ENCODE peak calls at places on chromosomes 11 and 22, in nine cellular contexts. S is uterus, T is left lung, I is IMR-90, H is tibial nerve, D is PC-3, J is body of pancreas, R is pancreas, Y is heart right ventricle. G is an unnamed sample. For H3K36me3, the result is how much of the 10 kb centered on the place peaks cover.

GRCh38 chr11:31940396-31941037 is 129.4 kb upstream of the PAX6 start:
- DNase-seq in T (no peak), S (no peak), H (no peak), D (no peak), I (peak), J (peak), Y (peak), R (no peak), G (peak)

GRCh38 chr11:45384711-45385241 is 98.6 kb upstream of the SYT13 start:
- DNase-seq in I (no peak), R (no peak), Y (no peak), H (no peak), T (no peak), J (no peak), D (no peak), S (no peak), G (no peak)

GRCh38 chr11:24900524-24900923 is 403.7 kb downstream of the LUZP2 start:
- DNase-seq in T (no peak), S (no peak), I (peak), H (no peak), J (no peak), R (no peak), Y (no peak), D (no peak), G (no peak)

GRCh38 chr11:44906641-44907040 is 44.0 kb downstream of the TP53I11 start:
- DNase-seq in H (no peak), T (no peak), R (no peak), Y (no peak), J (no peak), D (no peak), S (no peak), I (no peak), G (no peak)

GRCh38 chr22:45105281-45105700 is 58.4 kb upstream of the NUP50 start:
- DNase-seq in J (no peak), Y (no peak), D (peak), T (no peak), I (peak), H (no peak), S (no peak), R (no peak), G (no peak)

GRCh38 chr22:50420581-50420980 is 54.3 kb downstream of the SBF1 start:
- DNase-seq in H (no peak), J (no peak), I (no peak), R (no peak), Y (no peak), D (no peak), S (no peak), T (peak), G (peak)

GRCh38 chr22:42648017-42648367 is 1.2 kb downstream of the CYB5R3 start:
- DNase-seq in D (no peak), Y (no peak), I (no peak), R (no peak), S (no peak), J (no peak), H (no peak), T (no peak), G (no peak)

GRCh38 chr11:95565692-95566091 is 223.9 kb downstream of the FAM76B start:
- DNase-seq in Y (no peak), S (no peak), R (no peak), D (no peak), J (no peak), I (no peak), H (no peak), T (no peak), G (no peak)

GRCh38 chr11:125082040-125082439 is 18.9 kb downstream of the SLC37A2 start:
- DNase-seq in H (no peak), R (no peak), I (no peak), J (no peak), T (no peak), S (no peak), D (no peak), Y (no peak), G (no peak)

GRCh38 chr11:1654388-1655167 is 25.0 kb downstream of the KRTAP5-5 start:
- DNase-seq in T (no peak), D (no peak), Y (no peak), J (no peak), S (no peak), R (no peak), H (no peak), I (no peak), G (no peak)

GRCh38 chr11:106031210-106031845 is 9.3 kb upstream of the MSANTD4 start:
- DNase-seq in J (no peak), H (no peak), Y (no peak), S (no peak), I (peak), T (no peak), D (peak), R (no peak), G (no peak)

GRCh38 chr11:95465887-95466286 is 234.9 kb upstream of the SESN3 start:
- DNase-seq in D (no peak), H (no peak), I (no peak), T (no peak), S (no peak), Y (no peak), J (peak), R (no peak), G (no peak)

DNA sequence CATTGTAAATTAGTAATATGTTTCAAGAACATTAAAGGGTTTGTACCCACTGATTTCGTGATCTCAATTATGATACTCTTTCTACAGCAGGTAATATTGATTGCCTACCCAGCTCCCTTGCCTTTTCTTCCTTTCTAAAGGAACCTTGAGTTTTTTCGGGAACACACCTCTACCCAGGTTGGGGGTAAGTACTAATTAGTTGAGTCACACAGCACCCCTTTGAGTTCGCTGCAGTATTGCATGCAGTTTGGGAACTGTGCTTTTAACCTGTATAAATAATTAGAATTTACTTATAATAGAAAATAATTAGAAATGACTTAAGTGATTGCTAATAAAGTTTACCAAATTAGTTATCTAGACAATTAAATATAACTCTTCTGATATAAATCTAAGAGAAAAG is 24.9 kb downstream of the ARHGAP42 start:
- DNase-seq in S (no peak), D (no peak), R (no peak), H (no peak), Y (no peak), T (no peak), J (no peak), I (no peak), G (no peak)
- H3K27ac ChIP-seq in S (no peak), D (no peak), R (no peak), H (no peak), Y (no peak), T (no peak), J (no peak), I (no peak), G (no peak)

GRCh38 chr11:36153581-36153980 is 135.6 kb downstream of the COMMD9 start:
- DNase-seq in D (no peak), H (no peak), S (no peak), R (no peak), Y (no peak), I (peak), J (no peak), T (no peak), G (no peak)
- TF ChIP-seq CTCF in D (no peak), H (no peak), S (no peak), R (no peak), Y (no peak), I (no peak), J (no peak), T (no peak), G (no peak)

GRCh38 chr22:30931541-30932300 is 36.9 kb downstream of the MORC2 start:
- DNase-seq in J (no peak), Y (no peak), D (no peak), R (no peak), S (no peak), T (no peak), I (no peak), H (no peak), G (no peak)

GRCh38 chr22:30930228-30930627 is 38.3 kb downstream of the MORC2 start:
- DNase-seq in S (no peak), T (no peak), R (no peak), Y (no peak), H (no peak), I (no peak), D (no peak), J (no peak), G (no peak)

GRCh38 chr22:30933457-30933856 is 35.1 kb downstream of the MORC2 start:
- DNase-seq in H (no peak), S (no peak), T (no peak), I (no peak), R (no peak), Y (no peak), J (no peak), D (no peak), G (no peak)

GRCh38 chr22:30932661-30933060 is 35.9 kb downstream of the MORC2 start:
- DNase-seq in J (no peak), I (no peak), Y (no peak), S (no peak), D (no peak), H (no peak), T (no peak), R (no peak), G (no peak)

GRCh38 chr22:30934053-30934452 is 34.5 kb downstream of the MORC2 start:
- DNase-seq in R (no peak), J (no peak), Y (no peak), I (no peak), H (no peak), D (no peak), T (no peak), S (no peak), G (no peak)
- H3K36me3 ChIP-seq in R (half or more), J (half or more), Y (half or more), I (half or more), H (half or more), D (under half), T (half or more), S (under half), G (half or more)

GRCh38 chr22:26426924-26427323 is 2.1 kb upstream of the ASPHD2 start:
- DNase-seq in D (no peak), I (no peak), Y (no peak), T (no peak), R (no peak), H (no peak), J (no peak), S (no peak), G (no peak)
- H3K27ac ChIP-seq in D (no peak), I (no peak), Y (no peak), T (no peak), R (no peak), H (no peak), J (no peak), S (no peak), G (no peak)

DNA sequence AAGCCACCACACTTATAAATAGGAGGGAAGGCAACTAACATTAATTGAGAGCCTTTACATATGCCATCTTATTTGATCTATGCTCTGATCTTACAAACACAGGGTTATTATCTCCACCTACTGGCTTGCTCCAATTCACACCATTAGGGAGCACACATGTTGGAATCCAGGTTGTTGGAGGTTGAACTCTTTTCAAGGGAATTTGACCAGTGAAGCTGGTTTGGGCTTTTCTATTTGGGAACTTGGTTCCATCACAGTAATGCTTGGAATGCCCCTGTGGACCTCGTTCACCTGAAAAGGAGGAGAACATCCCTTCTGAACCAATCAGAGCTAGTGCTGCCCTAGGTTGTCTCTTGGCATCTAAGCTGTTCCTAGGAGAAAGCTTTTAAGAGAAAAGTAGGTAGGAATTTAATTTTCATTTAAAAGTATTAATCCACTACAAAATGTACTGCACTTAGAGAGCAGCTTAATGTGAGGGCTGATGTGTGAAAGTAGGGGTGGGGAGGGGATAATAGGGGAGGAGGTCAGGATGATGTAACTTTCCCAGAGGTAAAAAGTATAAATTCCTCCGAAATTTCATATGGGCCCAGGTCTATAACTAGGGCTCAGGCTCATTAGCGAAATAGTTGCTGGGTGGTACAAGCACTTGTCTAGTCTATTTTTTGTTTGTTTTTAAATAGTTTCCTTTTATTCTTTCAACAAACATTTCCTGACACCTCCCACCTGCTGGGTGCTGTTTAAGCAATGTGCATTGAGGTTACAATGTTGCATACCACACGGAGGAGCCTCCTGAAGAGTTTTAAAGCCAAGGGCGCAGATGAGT is 7.6 kb upstream of the MICAL2 start:
- DNase-seq in T (no peak), R (no peak), J (no peak), H (no peak), I (no peak), D (peak), Y (no peak), S (no peak), G (no peak)
- TF ChIP-seq CTCF in T (no peak), R (no peak), J (no peak), H (no peak), I (peak), D (peak), Y (no peak), S (no peak), G (no peak)

G was measured in heart left ventricle.